ENCODE peak calls at places on chromosome 9, in eight cellular contexts. One of them, this sample, is unnamed. For H3K36me3, the result is how much of the 10 kb centered on the place peaks cover.

GRCh38 chr9:126719677-126720435 is 85.0 kb upstream of the ZBTB43 start:
- DNase-seq in tibial artery: peak
- DNase-seq in thoracic aorta: no peak
- DNase-seq in ovary: no peak
- DNase-seq in aorta: peak
- DNase-seq in heart left ventricle: peak
- DNase-seq in upper lobe of right lung: peak
- DNase-seq in tibial nerve: peak
- DNase-seq in this sample: peak

GRCh38 chr9:16870606-16871357 is at the start of gene BNC2:
- DNase-seq in tibial artery: peak
- DNase-seq in thoracic aorta: no peak
- DNase-seq in ovary: peak
- DNase-seq in aorta: peak
- DNase-seq in heart left ventricle: peak
- DNase-seq in upper lobe of right lung: no peak
- DNase-seq in tibial nerve: peak
- DNase-seq in this sample: peak

GRCh38 chr9:123216387-123216786 is 52.0 kb downstream of the STRBP start:
- DNase-seq in tibial artery: no peak
- DNase-seq in thoracic aorta: no peak
- DNase-seq in ovary: no peak
- DNase-seq in aorta: no peak
- DNase-seq in heart left ventricle: no peak
- DNase-seq in upper lobe of right lung: no peak
- DNase-seq in tibial nerve: no peak
- DNase-seq in this sample: no peak

GRCh38 chr9:15135167-15135792 is 171.7 kb downstream of the TTC39B start:
- DNase-seq in tibial artery: peak
- DNase-seq in thoracic aorta: no peak
- DNase-seq in ovary: peak
- DNase-seq in aorta: no peak
- DNase-seq in heart left ventricle: peak
- DNase-seq in upper lobe of right lung: no peak
- DNase-seq in tibial nerve: peak
- DNase-seq in this sample: no peak

GRCh38 chr9:20512106-20512505 is 110.2 kb downstream of the MLLT3 start:
- DNase-seq in tibial artery: no peak
- DNase-seq in thoracic aorta: no peak
- DNase-seq in ovary: no peak
- DNase-seq in aorta: no peak
- DNase-seq in heart left ventricle: no peak
- DNase-seq in upper lobe of right lung: no peak
- DNase-seq in tibial nerve: no peak
- DNase-seq in this sample: no peak

GRCh38 chr9:98708933-98709911 is at the start of gene GABBR2:
- DNase-seq in tibial artery: no peak
- DNase-seq in thoracic aorta: no peak
- DNase-seq in ovary: no peak
- DNase-seq in aorta: no peak
- DNase-seq in heart left ventricle: no peak
- DNase-seq in upper lobe of right lung: no peak
- DNase-seq in tibial nerve: no peak
- DNase-seq in this sample: no peak

GRCh38 chr9:89109666-89110065 is 69.0 kb downstream of the SHC3 start:
- DNase-seq in tibial artery: no peak
- DNase-seq in thoracic aorta: no peak
- DNase-seq in ovary: no peak
- DNase-seq in aorta: no peak
- DNase-seq in heart left ventricle: no peak
- DNase-seq in upper lobe of right lung: no peak
- DNase-seq in tibial nerve: no peak
- DNase-seq in this sample: no peak

GRCh38 chr9:15306757-15307522 is at the start of gene TTC39B:
- DNase-seq in tibial artery: peak
- DNase-seq in thoracic aorta: peak
- DNase-seq in ovary: peak
- DNase-seq in aorta: peak
- DNase-seq in heart left ventricle: peak
- DNase-seq in upper lobe of right lung: peak
- DNase-seq in tibial nerve: peak
- DNase-seq in this sample: peak

GRCh38 chr9:137632432-137633161 is 13.8 kb downstream of the EHMT1 start:
- DNase-seq in tibial artery: no peak
- DNase-seq in thoracic aorta: no peak
- DNase-seq in ovary: no peak
- DNase-seq in aorta: peak
- DNase-seq in heart left ventricle: no peak
- DNase-seq in upper lobe of right lung: no peak
- DNase-seq in tibial nerve: no peak
- DNase-seq in this sample: peak

GRCh38 chr9:16112116-16112515 is 559.3 kb downstream of the CCDC171 start:
- DNase-seq in tibial artery: no peak
- DNase-seq in thoracic aorta: no peak
- DNase-seq in ovary: no peak
- DNase-seq in aorta: no peak
- DNase-seq in heart left ventricle: no peak
- DNase-seq in upper lobe of right lung: no peak
- DNase-seq in tibial nerve: no peak
- DNase-seq in this sample: no peak

GRCh38 chr9:111691686-111692329 is 30.4 kb downstream of the GNG10 start:
- DNase-seq in tibial artery: no peak
- DNase-seq in thoracic aorta: no peak
- DNase-seq in ovary: no peak
- DNase-seq in aorta: no peak
- DNase-seq in heart left ventricle: no peak
- DNase-seq in upper lobe of right lung: no peak
- DNase-seq in tibial nerve: no peak
- DNase-seq in this sample: no peak

GRCh38 chr9:124371183-124371582 is 44.1 kb downstream of the PSMB7 start:
- DNase-seq in tibial artery: no peak
- DNase-seq in thoracic aorta: no peak
- DNase-seq in ovary: no peak
- DNase-seq in aorta: no peak
- DNase-seq in heart left ventricle: no peak
- DNase-seq in upper lobe of right lung: no peak
- DNase-seq in tibial nerve: no peak
- DNase-seq in this sample: no peak

GRCh38 chr9:5596173-5596572 is 32.7 kb upstream of the RIC1 start:
- DNase-seq in tibial artery: no peak
- DNase-seq in thoracic aorta: no peak
- DNase-seq in ovary: no peak
- DNase-seq in aorta: no peak
- DNase-seq in heart left ventricle: no peak
- DNase-seq in upper lobe of right lung: no peak
- DNase-seq in tibial nerve: no peak
- DNase-seq in this sample: no peak

GRCh38 chr9:95167998-95168397 is 149.5 kb downstream of the FANCC start:
- DNase-seq in tibial artery: peak
- DNase-seq in thoracic aorta: no peak
- DNase-seq in ovary: no peak
- DNase-seq in aorta: no peak
- DNase-seq in heart left ventricle: no peak
- DNase-seq in upper lobe of right lung: no peak
- DNase-seq in tibial nerve: peak
- DNase-seq in this sample: no peak

GRCh38 chr9:124001865-124002525 is 9.6 kb upstream of the LHX2 start:
- DNase-seq in tibial artery: no peak
- DNase-seq in thoracic aorta: no peak
- DNase-seq in ovary: no peak
- DNase-seq in aorta: no peak
- DNase-seq in heart left ventricle: no peak
- DNase-seq in upper lobe of right lung: no peak
- DNase-seq in tibial nerve: no peak
- DNase-seq in this sample: no peak

GRCh38 chr9:90826326-90827020 is 24.9 kb downstream of the SYK start:
- DNase-seq in tibial artery: no peak
- DNase-seq in thoracic aorta: no peak
- DNase-seq in ovary: no peak
- DNase-seq in aorta: no peak
- DNase-seq in heart left ventricle: no peak
- DNase-seq in upper lobe of right lung: no peak
- DNase-seq in tibial nerve: no peak
- DNase-seq in this sample: no peak

GRCh38 chr9:109418827-109419226 is 79.3 kb downstream of the PTPN3 start:
- DNase-seq in tibial artery: no peak
- DNase-seq in thoracic aorta: no peak
- DNase-seq in ovary: no peak
- DNase-seq in aorta: no peak
- DNase-seq in heart left ventricle: no peak
- DNase-seq in upper lobe of right lung: no peak
- DNase-seq in tibial nerve: no peak
- DNase-seq in this sample: no peak

GRCh38 chr9:36008774-36009300 is 27.9 kb upstream of the RECK start:
- DNase-seq in tibial artery: peak
- DNase-seq in thoracic aorta: peak
- DNase-seq in ovary: peak
- DNase-seq in aorta: peak
- DNase-seq in heart left ventricle: peak
- DNase-seq in upper lobe of right lung: peak
- DNase-seq in tibial nerve: peak
- DNase-seq in this sample: peak

GRCh38 chr9:19994296-19994695 is 205.5 kb upstream of the SLC24A2 start:
- DNase-seq in tibial artery: no peak
- DNase-seq in thoracic aorta: no peak
- DNase-seq in ovary: no peak
- DNase-seq in aorta: no peak
- DNase-seq in heart left ventricle: no peak
- DNase-seq in upper lobe of right lung: no peak
- DNase-seq in tibial nerve: no peak
- DNase-seq in this sample: no peak

GRCh38 chr9:136713555-136713949 is 1.2 kb downstream of the DIPK1B start:
- DNase-seq in tibial artery: no peak
- DNase-seq in thoracic aorta: no peak
- DNase-seq in ovary: no peak
- DNase-seq in aorta: no peak
- DNase-seq in heart left ventricle: no peak
- DNase-seq in upper lobe of right lung: no peak
- DNase-seq in tibial nerve: no peak
- DNase-seq in this sample: no peak

GRCh38 chr9:137130176-137130755 is 8.7 kb upstream of the GRIN1 start:
- DNase-seq in tibial artery: no peak
- DNase-seq in thoracic aorta: no peak
- DNase-seq in ovary: no peak
- DNase-seq in aorta: no peak
- DNase-seq in heart left ventricle: no peak
- DNase-seq in upper lobe of right lung: peak
- DNase-seq in tibial nerve: no peak
- DNase-seq in this sample: no peak

GRCh38 chr9:128026255-128027165 is 40.6 kb downstream of the NAIF1 start:
- DNase-seq in tibial artery: no peak
- DNase-seq in thoracic aorta: no peak
- DNase-seq in ovary: no peak
- DNase-seq in aorta: peak
- DNase-seq in heart left ventricle: no peak
- DNase-seq in upper lobe of right lung: no peak
- DNase-seq in tibial nerve: peak
- DNase-seq in this sample: peak

GRCh38 chr9:5478214-5478613 is 27.9 kb downstream of the CD274 start:
- DNase-seq in tibial artery: no peak
- DNase-seq in thoracic aorta: no peak
- DNase-seq in ovary: no peak
- DNase-seq in aorta: no peak
- DNase-seq in heart left ventricle: no peak
- DNase-seq in upper lobe of right lung: no peak
- DNase-seq in tibial nerve: no peak
- DNase-seq in this sample: no peak

GRCh38 chr9:93828331-93829097 is 126.6 kb downstream of the BARX1 start:
- DNase-seq in tibial artery: no peak
- DNase-seq in thoracic aorta: no peak
- DNase-seq in ovary: no peak
- DNase-seq in aorta: no peak
- DNase-seq in heart left ventricle: no peak
- DNase-seq in upper lobe of right lung: peak
- DNase-seq in tibial nerve: no peak
- DNase-seq in this sample: peak

GRCh38 chr9:33139421-33140228 is 27.5 kb downstream of the B4GALT1 start:
- DNase-seq in tibial artery: peak
- DNase-seq in thoracic aorta: no peak
- DNase-seq in ovary: peak
- DNase-seq in aorta: peak
- DNase-seq in heart left ventricle: peak
- DNase-seq in upper lobe of right lung: no peak
- DNase-seq in tibial nerve: peak
- DNase-seq in this sample: peak

GRCh38 chr9:129258124-129258822 is 80.2 kb upstream of the IER5L start:
- DNase-seq in tibial artery: peak
- DNase-seq in thoracic aorta: peak
- DNase-seq in ovary: peak
- DNase-seq in aorta: peak
- DNase-seq in heart left ventricle: peak
- DNase-seq in upper lobe of right lung: peak
- DNase-seq in tibial nerve: peak
- DNase-seq in this sample: peak
- H3K4me3 ChIP-seq in tibial artery: peak
- H3K4me3 ChIP-seq in thoracic aorta: peak
- H3K4me3 ChIP-seq in ovary: peak
- H3K4me3 ChIP-seq in aorta: no peak
- H3K4me3 ChIP-seq in heart left ventricle: peak
- H3K4me3 ChIP-seq in upper lobe of right lung: peak
- H3K4me3 ChIP-seq in tibial nerve: peak
- H3K4me3 ChIP-seq in this sample: no peak

GRCh38 chr9:133042676-133043075 is 11.9 kb downstream of the GTF3C5 start:
- DNase-seq in tibial artery: no peak
- DNase-seq in thoracic aorta: no peak
- DNase-seq in ovary: no peak
- DNase-seq in aorta: no peak
- DNase-seq in heart left ventricle: no peak
- DNase-seq in upper lobe of right lung: no peak
- DNase-seq in tibial nerve: no peak
- DNase-seq in this sample: no peak
- H3K36me3 ChIP-seq in tibial artery: half or more
- H3K36me3 ChIP-seq in thoracic aorta: under half
- H3K36me3 ChIP-seq in ovary: under half
- H3K36me3 ChIP-seq in aorta: under half
- H3K36me3 ChIP-seq in heart left ventricle: half or more
- H3K36me3 ChIP-seq in upper lobe of right lung: half or more
- H3K36me3 ChIP-seq in tibial nerve: under half
- H3K36me3 ChIP-seq in this sample: under half

DNA sequence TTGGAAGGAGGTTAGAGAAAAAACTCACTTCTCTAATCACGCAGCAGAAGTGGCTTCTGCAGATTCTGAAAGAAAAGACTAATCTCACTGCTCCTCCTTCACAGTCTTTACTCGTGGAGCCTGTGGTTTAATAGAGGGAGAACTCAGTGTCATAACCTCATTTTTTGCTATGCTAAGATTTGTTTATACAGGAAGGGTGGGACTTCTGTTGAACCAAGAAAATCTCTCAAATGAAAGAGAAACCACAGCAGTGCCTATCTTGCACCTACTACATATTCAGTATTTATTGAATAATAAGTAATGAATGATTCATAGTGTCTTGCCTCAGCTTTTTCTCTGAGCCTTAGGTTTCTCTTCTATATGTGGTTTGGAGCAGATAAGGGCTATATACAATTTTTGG is 136.1 kb upstream of the DMAC1 start:
- DNase-seq in tibial artery: no peak
- DNase-seq in thoracic aorta: no peak
- DNase-seq in ovary: no peak
- DNase-seq in aorta: no peak
- DNase-seq in heart left ventricle: no peak
- DNase-seq in upper lobe of right lung: no peak
- DNase-seq in tibial nerve: no peak
- DNase-seq in this sample: no peak
- H3K4me3 ChIP-seq in tibial artery: no peak
- H3K4me3 ChIP-seq in thoracic aorta: peak
- H3K4me3 ChIP-seq in ovary: no peak
- H3K4me3 ChIP-seq in aorta: no peak
- H3K4me3 ChIP-seq in heart left ventricle: no peak
- H3K4me3 ChIP-seq in upper lobe of right lung: no peak
- H3K4me3 ChIP-seq in tibial nerve: no peak
- H3K4me3 ChIP-seq in this sample: no peak

GRCh38 chr9:134818591-134818990 is 62.0 kb upstream of the FCN2 start:
- DNase-seq in tibial artery: no peak
- DNase-seq in thoracic aorta: no peak
- DNase-seq in ovary: no peak
- DNase-seq in aorta: no peak
- DNase-seq in heart left ventricle: no peak
- DNase-seq in upper lobe of right lung: no peak
- DNase-seq in tibial nerve: no peak
- DNase-seq in this sample: no peak
- H3K36me3 ChIP-seq in tibial artery: half or more
- H3K36me3 ChIP-seq in thoracic aorta: half or more
- H3K36me3 ChIP-seq in ovary: under half
- H3K36me3 ChIP-seq in aorta: under half
- H3K36me3 ChIP-seq in heart left ventricle: under half
- H3K36me3 ChIP-seq in upper lobe of right lung: under half
- H3K36me3 ChIP-seq in tibial nerve: under half
- H3K36me3 ChIP-seq in this sample: under half

This sample was measured in mucosa of descending colon.